ENCODE peak calls at places on chromosomes 13 and 19, in eight cellular contexts. V, D, Y, M, Q, P, L and B are unnamed samples.

GRCh38 chr19:50912102-50912599 is 956 bp upstream of the KLK4 start:
- DNase-seq in V (no peak), D (no peak), Y (no peak), M (no peak), Q (no peak), P (no peak), L (no peak), B (no peak)

GRCh38 chr19:19447536-19448237 is 42.2 kb downstream of the GATAD2A start:
- DNase-seq in V (peak), D (no peak), Y (peak), M (peak), Q (no peak), P (no peak), L (no peak), B (no peak)

GRCh38 chr13:48072304-48072703 is 22.6 kb downstream of the MED4 start:
- DNase-seq in V (no peak), D (no peak), Y (no peak), M (no peak), Q (no peak), P (no peak), L (no peak), B (no peak)

GRCh38 chr13:99276706-99277105 is 18.5 kb upstream of the GPR18 start:
- DNase-seq in V (no peak), D (no peak), Y (no peak), M (no peak), Q (no peak), P (no peak), L (peak), B (no peak)

GRCh38 chr13:97119899-97120745 is 102.0 kb upstream of the MBNL2 start:
- DNase-seq in V (no peak), D (no peak), Y (no peak), M (no peak), Q (no peak), P (no peak), L (no peak), B (no peak)

GRCh38 chr13:110312669-110313031 is 5.6 kb downstream of the COL4A2 start:
- DNase-seq in V (no peak), D (no peak), Y (no peak), M (no peak), Q (no peak), P (peak), L (no peak), B (no peak)

GRCh38 chr13:42215578-42216421 is 56.2 kb upstream of the AKAP11 start:
- DNase-seq in V (peak), D (peak), Y (no peak), M (no peak), Q (no peak), P (no peak), L (peak), B (no peak)

GRCh38 chr19:58181902-58182576 is 822 bp upstream of the ZNF274 start:
- DNase-seq in V (peak), D (peak), Y (peak), M (peak), Q (peak), P (no peak), L (peak), B (peak)

GRCh38 chr19:55546822-55547614 is 1.7 kb upstream of the SBK3 start:
- DNase-seq in V (no peak), D (peak), Y (no peak), M (no peak), Q (peak), P (peak), L (no peak), B (peak)

GRCh38 chr19:4730740-4731171 is 7.1 kb upstream of the DPP9 start:
- DNase-seq in V (peak), D (peak), Y (peak), M (peak), Q (no peak), P (no peak), L (peak), B (no peak)

GRCh38 chr13:22883262-22883840 is 297.4 kb upstream of the SGCG start:
- DNase-seq in V (no peak), D (no peak), Y (no peak), M (no peak), Q (no peak), P (no peak), L (no peak), B (no peak)

GRCh38 chr13:89169951-89170350 is 1498.8 kb downstream of the SLITRK5 start:
- DNase-seq in V (no peak), D (no peak), Y (no peak), M (no peak), Q (no peak), P (no peak), L (no peak), B (no peak)

GRCh38 chr19:4550479-4551050 is 8.9 kb downstream of the SEMA6B start:
- DNase-seq in V (no peak), D (no peak), Y (no peak), M (no peak), Q (no peak), P (no peak), L (no peak), B (no peak)

GRCh38 chr19:29457413-29457812 is 68.4 kb upstream of the VSTM2B start:
- DNase-seq in V (no peak), D (no peak), Y (no peak), M (no peak), Q (no peak), P (no peak), L (no peak), B (no peak)

GRCh38 chr13:101945435-101945834 is 456.4 kb downstream of the FGF14 start:
- DNase-seq in V (no peak), D (no peak), Y (no peak), M (no peak), Q (no peak), P (no peak), L (peak), B (no peak)

GRCh38 chr19:40423227-40423566 is 2.6 kb downstream of the SERTAD1 start:
- DNase-seq in V (no peak), D (no peak), Y (no peak), M (no peak), Q (no peak), P (no peak), L (no peak), B (no peak)

GRCh38 chr19:41626278-41626677 is 596 bp downstream of the CEACAM4 start:
- DNase-seq in V (no peak), D (no peak), Y (no peak), M (no peak), Q (no peak), P (no peak), L (no peak), B (no peak)